ENCODE peak calls at places on chromosome 3, in seven cellular contexts. One of them, this sample, is unnamed.

GRCh38 chr3:147120029-147120428 is 286.3 kb downstream of the ZIC4 start:
- DNase-seq in cardiac fibroblast: peak
- DNase-seq in activated CD4-positive, alpha-beta T cell treated with anti-CD3 and anti-CD28 coated beads, Interleukin-2, amount 50 U/mL, for 1 hour: no peak
- DNase-seq in endothelial cell: no peak
- DNase-seq in T47D: peak
- DNase-seq in activated gamma-delta T cell treated with Interleukin-2 at 50 U/mL for 16 hours: no peak
- DNase-seq in stimulated activated CD4-positive, alpha-beta T cell treated with anti-CD3 and anti-CD28 coated beads, Interleukin-1b, Interleukin-23, amount 100 ng/mL, for 24 hours: no peak
- DNase-seq in this sample: no peak

GRCh38 chr3:162719684-162720341 is 1223.2 kb downstream of the OTOL1 start:
- DNase-seq in cardiac fibroblast: peak
- DNase-seq in activated CD4-positive, alpha-beta T cell treated with anti-CD3 and anti-CD28 coated beads, Interleukin-2, amount 50 U/mL, for 1 hour: no peak
- DNase-seq in endothelial cell: no peak
- DNase-seq in T47D: peak
- DNase-seq in activated gamma-delta T cell treated with Interleukin-2 at 50 U/mL for 16 hours: no peak
- DNase-seq in stimulated activated CD4-positive, alpha-beta T cell treated with anti-CD3 and anti-CD28 coated beads, Interleukin-1b, Interleukin-23, amount 100 ng/mL, for 24 hours: no peak
- DNase-seq in this sample: no peak

GRCh38 chr3:126474498-126475410 is 937 bp downstream of the ZXDC start:
- DNase-seq in cardiac fibroblast: peak
- DNase-seq in activated CD4-positive, alpha-beta T cell treated with anti-CD3 and anti-CD28 coated beads, Interleukin-2, amount 50 U/mL, for 1 hour: peak
- DNase-seq in endothelial cell: peak
- DNase-seq in T47D: peak
- DNase-seq in activated gamma-delta T cell treated with Interleukin-2 at 50 U/mL for 16 hours: no peak
- DNase-seq in stimulated activated CD4-positive, alpha-beta T cell treated with anti-CD3 and anti-CD28 coated beads, Interleukin-1b, Interleukin-23, amount 100 ng/mL, for 24 hours: peak
- DNase-seq in this sample: no peak

GRCh38 chr3:113255100-113255853 is 43.9 kb downstream of the BOC start:
- DNase-seq in cardiac fibroblast: no peak
- DNase-seq in activated CD4-positive, alpha-beta T cell treated with anti-CD3 and anti-CD28 coated beads, Interleukin-2, amount 50 U/mL, for 1 hour: no peak
- DNase-seq in endothelial cell: no peak
- DNase-seq in T47D: no peak
- DNase-seq in activated gamma-delta T cell treated with Interleukin-2 at 50 U/mL for 16 hours: no peak
- DNase-seq in stimulated activated CD4-positive, alpha-beta T cell treated with anti-CD3 and anti-CD28 coated beads, Interleukin-1b, Interleukin-23, amount 100 ng/mL, for 24 hours: no peak
- DNase-seq in this sample: no peak

GRCh38 chr3:62493116-62493801 is 119.9 kb upstream of the FEZF2 start:
- DNase-seq in cardiac fibroblast: no peak
- DNase-seq in activated CD4-positive, alpha-beta T cell treated with anti-CD3 and anti-CD28 coated beads, Interleukin-2, amount 50 U/mL, for 1 hour: no peak
- DNase-seq in endothelial cell: no peak
- DNase-seq in T47D: no peak
- DNase-seq in activated gamma-delta T cell treated with Interleukin-2 at 50 U/mL for 16 hours: no peak
- DNase-seq in stimulated activated CD4-positive, alpha-beta T cell treated with anti-CD3 and anti-CD28 coated beads, Interleukin-1b, Interleukin-23, amount 100 ng/mL, for 24 hours: no peak
- DNase-seq in this sample: no peak

GRCh38 chr3:103126111-103126510 is 691.3 kb downstream of the ZPLD1 start:
- DNase-seq in cardiac fibroblast: no peak
- DNase-seq in activated CD4-positive, alpha-beta T cell treated with anti-CD3 and anti-CD28 coated beads, Interleukin-2, amount 50 U/mL, for 1 hour: no peak
- DNase-seq in endothelial cell: no peak
- DNase-seq in T47D: peak
- DNase-seq in activated gamma-delta T cell treated with Interleukin-2 at 50 U/mL for 16 hours: no peak
- DNase-seq in stimulated activated CD4-positive, alpha-beta T cell treated with anti-CD3 and anti-CD28 coated beads, Interleukin-1b, Interleukin-23, amount 100 ng/mL, for 24 hours: no peak
- DNase-seq in this sample: no peak

GRCh38 chr3:27985369-27986035 is 255.9 kb upstream of the CMC1 start:
- DNase-seq in cardiac fibroblast: peak
- DNase-seq in activated CD4-positive, alpha-beta T cell treated with anti-CD3 and anti-CD28 coated beads, Interleukin-2, amount 50 U/mL, for 1 hour: no peak
- DNase-seq in endothelial cell: no peak
- DNase-seq in T47D: no peak
- DNase-seq in activated gamma-delta T cell treated with Interleukin-2 at 50 U/mL for 16 hours: no peak
- DNase-seq in stimulated activated CD4-positive, alpha-beta T cell treated with anti-CD3 and anti-CD28 coated beads, Interleukin-1b, Interleukin-23, amount 100 ng/mL, for 24 hours: no peak
- DNase-seq in this sample: no peak

GRCh38 chr3:131107637-131108433 is 81.2 kb downstream of the NEK11 start:
- DNase-seq in cardiac fibroblast: no peak
- DNase-seq in activated CD4-positive, alpha-beta T cell treated with anti-CD3 and anti-CD28 coated beads, Interleukin-2, amount 50 U/mL, for 1 hour: no peak
- DNase-seq in endothelial cell: no peak
- DNase-seq in T47D: peak
- DNase-seq in activated gamma-delta T cell treated with Interleukin-2 at 50 U/mL for 16 hours: no peak
- DNase-seq in stimulated activated CD4-positive, alpha-beta T cell treated with anti-CD3 and anti-CD28 coated beads, Interleukin-1b, Interleukin-23, amount 100 ng/mL, for 24 hours: no peak
- DNase-seq in this sample: no peak

GRCh38 chr3:70608434-70608833 is 296.0 kb upstream of the MDFIC2 start:
- DNase-seq in cardiac fibroblast: no peak
- DNase-seq in activated CD4-positive, alpha-beta T cell treated with anti-CD3 and anti-CD28 coated beads, Interleukin-2, amount 50 U/mL, for 1 hour: no peak
- DNase-seq in endothelial cell: no peak
- DNase-seq in T47D: no peak
- DNase-seq in activated gamma-delta T cell treated with Interleukin-2 at 50 U/mL for 16 hours: no peak
- DNase-seq in stimulated activated CD4-positive, alpha-beta T cell treated with anti-CD3 and anti-CD28 coated beads, Interleukin-1b, Interleukin-23, amount 100 ng/mL, for 24 hours: no peak
- DNase-seq in this sample: no peak

GRCh38 chr3:88195951-88196434 is 46.2 kb downstream of the C3orf38 start:
- DNase-seq in cardiac fibroblast: peak
- DNase-seq in activated CD4-positive, alpha-beta T cell treated with anti-CD3 and anti-CD28 coated beads, Interleukin-2, amount 50 U/mL, for 1 hour: no peak
- DNase-seq in endothelial cell: no peak
- DNase-seq in T47D: no peak
- DNase-seq in activated gamma-delta T cell treated with Interleukin-2 at 50 U/mL for 16 hours: no peak
- DNase-seq in stimulated activated CD4-positive, alpha-beta T cell treated with anti-CD3 and anti-CD28 coated beads, Interleukin-1b, Interleukin-23, amount 100 ng/mL, for 24 hours: peak
- DNase-seq in this sample: no peak

GRCh38 chr3:4834403-4834866 is 144.8 kb upstream of the BHLHE40 start:
- DNase-seq in cardiac fibroblast: no peak
- DNase-seq in activated CD4-positive, alpha-beta T cell treated with anti-CD3 and anti-CD28 coated beads, Interleukin-2, amount 50 U/mL, for 1 hour: peak
- DNase-seq in endothelial cell: no peak
- DNase-seq in T47D: no peak
- DNase-seq in activated gamma-delta T cell treated with Interleukin-2 at 50 U/mL for 16 hours: peak
- DNase-seq in stimulated activated CD4-positive, alpha-beta T cell treated with anti-CD3 and anti-CD28 coated beads, Interleukin-1b, Interleukin-23, amount 100 ng/mL, for 24 hours: peak
- DNase-seq in this sample: no peak

GRCh38 chr3:40593351-40593750 is 68.6 kb downstream of the ZNF621 start:
- DNase-seq in cardiac fibroblast: peak
- DNase-seq in activated CD4-positive, alpha-beta T cell treated with anti-CD3 and anti-CD28 coated beads, Interleukin-2, amount 50 U/mL, for 1 hour: no peak
- DNase-seq in endothelial cell: no peak
- DNase-seq in T47D: no peak
- DNase-seq in activated gamma-delta T cell treated with Interleukin-2 at 50 U/mL for 16 hours: no peak
- DNase-seq in stimulated activated CD4-positive, alpha-beta T cell treated with anti-CD3 and anti-CD28 coated beads, Interleukin-1b, Interleukin-23, amount 100 ng/mL, for 24 hours: no peak
- DNase-seq in this sample: no peak

GRCh38 chr3:55160241-55160877 is 232.5 kb upstream of the LRTM1 start:
- DNase-seq in cardiac fibroblast: peak
- DNase-seq in activated CD4-positive, alpha-beta T cell treated with anti-CD3 and anti-CD28 coated beads, Interleukin-2, amount 50 U/mL, for 1 hour: no peak
- DNase-seq in endothelial cell: no peak
- DNase-seq in T47D: no peak
- DNase-seq in activated gamma-delta T cell treated with Interleukin-2 at 50 U/mL for 16 hours: no peak
- DNase-seq in stimulated activated CD4-positive, alpha-beta T cell treated with anti-CD3 and anti-CD28 coated beads, Interleukin-1b, Interleukin-23, amount 100 ng/mL, for 24 hours: no peak
- DNase-seq in this sample: no peak

GRCh38 chr3:49785565-49786356 is 581 bp downstream of the IP6K1 start:
- DNase-seq in cardiac fibroblast: peak
- DNase-seq in activated CD4-positive, alpha-beta T cell treated with anti-CD3 and anti-CD28 coated beads, Interleukin-2, amount 50 U/mL, for 1 hour: peak
- DNase-seq in endothelial cell: peak
- DNase-seq in T47D: peak
- DNase-seq in activated gamma-delta T cell treated with Interleukin-2 at 50 U/mL for 16 hours: no peak
- DNase-seq in stimulated activated CD4-positive, alpha-beta T cell treated with anti-CD3 and anti-CD28 coated beads, Interleukin-1b, Interleukin-23, amount 100 ng/mL, for 24 hours: no peak
- DNase-seq in this sample: no peak

GRCh38 chr3:177721864-177722370 is 524.6 kb upstream of the TBL1XR1 start:
- DNase-seq in cardiac fibroblast: no peak
- DNase-seq in activated CD4-positive, alpha-beta T cell treated with anti-CD3 and anti-CD28 coated beads, Interleukin-2, amount 50 U/mL, for 1 hour: no peak
- DNase-seq in endothelial cell: no peak
- DNase-seq in T47D: no peak
- DNase-seq in activated gamma-delta T cell treated with Interleukin-2 at 50 U/mL for 16 hours: no peak
- DNase-seq in stimulated activated CD4-positive, alpha-beta T cell treated with anti-CD3 and anti-CD28 coated beads, Interleukin-1b, Interleukin-23, amount 100 ng/mL, for 24 hours: no peak
- DNase-seq in this sample: no peak

GRCh38 chr3:140100479-140100878 is 165.5 kb downstream of the CLSTN2 start:
- DNase-seq in cardiac fibroblast: no peak
- DNase-seq in activated CD4-positive, alpha-beta T cell treated with anti-CD3 and anti-CD28 coated beads, Interleukin-2, amount 50 U/mL, for 1 hour: no peak
- DNase-seq in endothelial cell: no peak
- DNase-seq in T47D: no peak
- DNase-seq in activated gamma-delta T cell treated with Interleukin-2 at 50 U/mL for 16 hours: no peak
- DNase-seq in stimulated activated CD4-positive, alpha-beta T cell treated with anti-CD3 and anti-CD28 coated beads, Interleukin-1b, Interleukin-23, amount 100 ng/mL, for 24 hours: no peak
- DNase-seq in this sample: no peak

GRCh38 chr3:143203848-143204247 is 84.3 kb downstream of the CHST2 start:
- DNase-seq in cardiac fibroblast: no peak
- DNase-seq in activated CD4-positive, alpha-beta T cell treated with anti-CD3 and anti-CD28 coated beads, Interleukin-2, amount 50 U/mL, for 1 hour: no peak
- DNase-seq in endothelial cell: no peak
- DNase-seq in T47D: no peak
- DNase-seq in activated gamma-delta T cell treated with Interleukin-2 at 50 U/mL for 16 hours: no peak
- DNase-seq in stimulated activated CD4-positive, alpha-beta T cell treated with anti-CD3 and anti-CD28 coated beads, Interleukin-1b, Interleukin-23, amount 100 ng/mL, for 24 hours: no peak
- DNase-seq in this sample: no peak

This sample was measured in CMK.